ENCODE peak calls at places on chromosomes 2 and 18, in eight cellular contexts. One of them, this sample, is unnamed.

GRCh38 chr2:241035142-241035817 is 36.9 kb downstream of the SNED1 start:
- DNase-seq in HepG2: no peak
- DNase-seq in AML-193: no peak
- DNase-seq in ELR: no peak
- DNase-seq in NCI-H446: no peak
- DNase-seq in lower lobe of right lung: no peak
- DNase-seq in C1 segment of cervical spinal cord: no peak
- DNase-seq in H1: peak
- DNase-seq in this sample: no peak

GRCh38 chr2:71556811-71557210 is 103.5 kb downstream of the DYSF start:
- DNase-seq in AML-193: no peak
- DNase-seq in lower lobe of right lung: no peak
- DNase-seq in NCI-H446: no peak
- DNase-seq in H1: no peak
- DNase-seq in HepG2: no peak
- DNase-seq in ELR: no peak
- DNase-seq in C1 segment of cervical spinal cord: no peak
- DNase-seq in this sample: no peak

GRCh38 chr18:24443870-24444269 is 16.6 kb upstream of the HRH4 start:
- DNase-seq in NCI-H446: no peak
- DNase-seq in H1: no peak
- DNase-seq in AML-193: no peak
- DNase-seq in ELR: no peak
- DNase-seq in HepG2: no peak
- DNase-seq in C1 segment of cervical spinal cord: no peak
- DNase-seq in lower lobe of right lung: no peak
- DNase-seq in this sample: no peak

GRCh38 chr2:233990261-233990798 is 60.2 kb upstream of the SPP2 start:
- DNase-seq in C1 segment of cervical spinal cord: no peak
- DNase-seq in HepG2: no peak
- DNase-seq in AML-193: no peak
- DNase-seq in NCI-H446: no peak
- DNase-seq in lower lobe of right lung: no peak
- DNase-seq in ELR: no peak
- DNase-seq in H1: peak
- DNase-seq in this sample: peak

GRCh38 chr2:47652041-47652713 is 130.8 kb upstream of the MSH6 start:
- DNase-seq in HepG2: no peak
- DNase-seq in NCI-H446: no peak
- DNase-seq in ELR: no peak
- DNase-seq in AML-193: no peak
- DNase-seq in H1: no peak
- DNase-seq in lower lobe of right lung: no peak
- DNase-seq in C1 segment of cervical spinal cord: no peak
- DNase-seq in this sample: no peak

GRCh38 chr2:158994920-158995676 is 26.7 kb downstream of the TANC1 start:
- DNase-seq in ELR: no peak
- DNase-seq in AML-193: no peak
- DNase-seq in C1 segment of cervical spinal cord: no peak
- DNase-seq in NCI-H446: no peak
- DNase-seq in lower lobe of right lung: no peak
- DNase-seq in HepG2: peak
- DNase-seq in H1: no peak
- DNase-seq in this sample: peak

GRCh38 chr18:35695803-35696202 is 114.3 kb downstream of the GALNT1 start:
- DNase-seq in H1: no peak
- DNase-seq in C1 segment of cervical spinal cord: peak
- DNase-seq in AML-193: no peak
- DNase-seq in ELR: no peak
- DNase-seq in lower lobe of right lung: no peak
- DNase-seq in NCI-H446: peak
- DNase-seq in HepG2: no peak
- DNase-seq in this sample: peak

GRCh38 chr2:7982054-7982453 is 699.8 kb upstream of the ID2 start:
- DNase-seq in ELR: no peak
- DNase-seq in HepG2: no peak
- DNase-seq in NCI-H446: no peak
- DNase-seq in lower lobe of right lung: no peak
- DNase-seq in AML-193: no peak
- DNase-seq in C1 segment of cervical spinal cord: no peak
- DNase-seq in H1: no peak
- DNase-seq in this sample: no peak

GRCh38 chr2:25362564-25363145 is 20.9 kb upstream of the DNMT3A start:
- DNase-seq in HepG2: no peak
- DNase-seq in AML-193: peak
- DNase-seq in ELR: no peak
- DNase-seq in H1: no peak
- DNase-seq in C1 segment of cervical spinal cord: no peak
- DNase-seq in lower lobe of right lung: peak
- DNase-seq in NCI-H446: no peak
- DNase-seq in this sample: peak

GRCh38 chr2:158179660-158180059 is 78.0 kb downstream of the UPP2 start:
- DNase-seq in HepG2: peak
- DNase-seq in C1 segment of cervical spinal cord: no peak
- DNase-seq in AML-193: peak
- DNase-seq in H1: no peak
- DNase-seq in NCI-H446: peak
- DNase-seq in ELR: peak
- DNase-seq in lower lobe of right lung: no peak
- DNase-seq in this sample: peak

GRCh38 chr2:18137096-18137495 is 258.6 kb downstream of the KCNS3 start:
- DNase-seq in lower lobe of right lung: no peak
- DNase-seq in AML-193: no peak
- DNase-seq in C1 segment of cervical spinal cord: no peak
- DNase-seq in H1: no peak
- DNase-seq in ELR: no peak
- DNase-seq in NCI-H446: no peak
- DNase-seq in HepG2: no peak
- DNase-seq in this sample: no peak

GRCh38 chr2:164151518-164151917 is 415.7 kb upstream of the FIGN start:
- DNase-seq in lower lobe of right lung: no peak
- DNase-seq in NCI-H446: no peak
- DNase-seq in C1 segment of cervical spinal cord: no peak
- DNase-seq in ELR: peak
- DNase-seq in AML-193: no peak
- DNase-seq in H1: no peak
- DNase-seq in HepG2: no peak
- DNase-seq in this sample: no peak

GRCh38 chr2:84959494-84960156 is 11.3 kb upstream of the KCMF1 start:
- DNase-seq in AML-193: no peak
- DNase-seq in C1 segment of cervical spinal cord: no peak
- DNase-seq in lower lobe of right lung: no peak
- DNase-seq in H1: peak
- DNase-seq in ELR: peak
- DNase-seq in HepG2: no peak
- DNase-seq in NCI-H446: no peak
- DNase-seq in this sample: no peak

GRCh38 chr18:62814114-62814759 is 98.9 kb downstream of the PHLPP1 start:
- DNase-seq in ELR: no peak
- DNase-seq in H1: no peak
- DNase-seq in HepG2: no peak
- DNase-seq in lower lobe of right lung: no peak
- DNase-seq in NCI-H446: no peak
- DNase-seq in AML-193: no peak
- DNase-seq in C1 segment of cervical spinal cord: no peak
- DNase-seq in this sample: no peak

GRCh38 chr2:187139469-187139868 is 290.5 kb upstream of the ZSWIM2 start:
- DNase-seq in lower lobe of right lung: no peak
- DNase-seq in AML-193: no peak
- DNase-seq in HepG2: no peak
- DNase-seq in NCI-H446: no peak
- DNase-seq in C1 segment of cervical spinal cord: no peak
- DNase-seq in H1: no peak
- DNase-seq in ELR: no peak
- DNase-seq in this sample: no peak

GRCh38 chr2:23404426-23404825 is 19.4 kb downstream of the KLHL29 start:
- DNase-seq in C1 segment of cervical spinal cord: no peak
- DNase-seq in HepG2: peak
- DNase-seq in lower lobe of right lung: no peak
- DNase-seq in AML-193: peak
- DNase-seq in NCI-H446: peak
- DNase-seq in H1: no peak
- DNase-seq in ELR: peak
- DNase-seq in this sample: peak

GRCh38 chr18:70553245-70553960 is 264.6 kb downstream of the SOCS6 start:
- DNase-seq in lower lobe of right lung: no peak
- DNase-seq in NCI-H446: no peak
- DNase-seq in HepG2: no peak
- DNase-seq in ELR: no peak
- DNase-seq in H1: no peak
- DNase-seq in C1 segment of cervical spinal cord: peak
- DNase-seq in AML-193: no peak
- DNase-seq in this sample: no peak

GRCh38 chr2:29834624-29835023 is 86.8 kb downstream of the ALK start:
- DNase-seq in HepG2: no peak
- DNase-seq in H1: no peak
- DNase-seq in lower lobe of right lung: no peak
- DNase-seq in C1 segment of cervical spinal cord: no peak
- DNase-seq in ELR: peak
- DNase-seq in AML-193: no peak
- DNase-seq in NCI-H446: no peak
- DNase-seq in this sample: no peak

GRCh38 chr2:234467289-234467688 is 29.6 kb downstream of the ARL4C start:
- DNase-seq in C1 segment of cervical spinal cord: no peak
- DNase-seq in NCI-H446: no peak
- DNase-seq in H1: no peak
- DNase-seq in HepG2: no peak
- DNase-seq in ELR: peak
- DNase-seq in lower lobe of right lung: no peak
- DNase-seq in AML-193: no peak
- DNase-seq in this sample: no peak

GRCh38 chr2:160652236-160652635 is 158.6 kb upstream of the RBMS1 start:
- DNase-seq in NCI-H446: no peak
- DNase-seq in ELR: no peak
- DNase-seq in C1 segment of cervical spinal cord: no peak
- DNase-seq in HepG2: no peak
- DNase-seq in AML-193: peak
- DNase-seq in H1: no peak
- DNase-seq in lower lobe of right lung: peak
- DNase-seq in this sample: peak

GRCh38 chr2:219155054-219155644 is 5.5 kb downstream of the NHEJ1 start:
- DNase-seq in C1 segment of cervical spinal cord: peak
- DNase-seq in HepG2: peak
- DNase-seq in AML-193: peak
- DNase-seq in NCI-H446: peak
- DNase-seq in lower lobe of right lung: no peak
- DNase-seq in H1: no peak
- DNase-seq in ELR: peak
- DNase-seq in this sample: peak

GRCh38 chr2:96115631-96116423 is 544 bp downstream of the ADRA2B start:
- DNase-seq in C1 segment of cervical spinal cord: no peak
- DNase-seq in H1: no peak
- DNase-seq in ELR: no peak
- DNase-seq in HepG2: no peak
- DNase-seq in NCI-H446: no peak
- DNase-seq in lower lobe of right lung: peak
- DNase-seq in AML-193: no peak
- DNase-seq in this sample: no peak

GRCh38 chr2:100278986-100279385 is 43.3 kb downstream of the LONRF2 start:
- DNase-seq in NCI-H446: no peak
- DNase-seq in C1 segment of cervical spinal cord: no peak
- DNase-seq in AML-193: no peak
- DNase-seq in HepG2: no peak
- DNase-seq in ELR: no peak
- DNase-seq in H1: peak
- DNase-seq in lower lobe of right lung: no peak
- DNase-seq in this sample: no peak

This sample was measured in small intestine.